ENCODE peak calls at places on chromosome 10, in six cellular contexts. C is stimulated activated CD8-positive, alpha-beta memory T cell treated with anti-CD3 and anti-CD28 coated beads, Interleukin-15, amount 100 ng/mL, for 4 hours; J is brain microvascular endothelial cell; O is anterior cingulate cortex; E is endothelial cell; Q is NCI-H1436. V is an unnamed sample.

GRCh38 chr10:31149835-31150512 is 118.3 kb upstream of the ZNF438 start:
- DNase-seq in C (no peak), J (no peak), O (no peak), E (no peak), Q (no peak), V (no peak)

GRCh38 chr10:77474386-77474785 is 163.2 kb downstream of the KCNMA1 start:
- DNase-seq in C (no peak), J (no peak), O (no peak), E (no peak), Q (no peak), V (no peak)

GRCh38 chr10:111472445-111472844 is 395.6 kb downstream of the ADRA2A start:
- DNase-seq in C (no peak), J (no peak), O (no peak), E (no peak), Q (no peak), V (no peak)

GRCh38 chr10:78335691-78336401 is 302.2 kb downstream of the RPS24 start:
- DNase-seq in C (no peak), J (peak; percentile 22), O (no peak), E (no peak), Q (no peak), V (no peak)

GRCh38 chr10:78774999-78775711 is 293.6 kb upstream of the ZMIZ1 start:
- DNase-seq in C (no peak), J (peak; percentile 49), O (no peak), E (no peak), Q (no peak), V (no peak)

GRCh38 chr10:68327889-68328786 is 3.7 kb upstream of the HNRNPH3 start:
- DNase-seq in C (no peak), J (peak; percentile 39), O (no peak), E (no peak), Q (peak; percentile 16), V (no peak)

GRCh38 chr10:103542764-103543616 is 49.5 kb downstream of the NEURL1 start:
- DNase-seq in C (no peak), J (peak; percentile 12), O (peak; percentile 15), E (no peak), Q (peak; percentile 76), V (no peak)

GRCh38 chr10:57983226-57983870 is 284.3 kb downstream of the IPMK start:
- DNase-seq in C (no peak), J (no peak), O (no peak), E (no peak), Q (no peak), V (no peak)

GRCh38 chr10:818010-818409 is 113.5 kb downstream of the LARP4B start:
- DNase-seq in C (no peak), J (peak; percentile 15), O (no peak), E (no peak), Q (no peak), V (no peak)

GRCh38 chr10:58919927-58920654 is 256.4 kb upstream of the PHYHIPL start:
- DNase-seq in C (no peak), J (peak; percentile 89), O (no peak), E (no peak), Q (peak; percentile 81), V (no peak)

GRCh38 chr10:124722812-124723783 is 21.1 kb downstream of the FAM53B start:
- DNase-seq in C (no peak), J (no peak), O (no peak), E (no peak), Q (no peak), V (no peak)

GRCh38 chr10:29618341-29619171 is 16.2 kb downstream of the SVIL start:
- DNase-seq in C (no peak), J (no peak), O (no peak), E (no peak), Q (peak; percentile 44), V (no peak)

GRCh38 chr10:116542007-116542677 is 3.6 kb upstream of the PNLIP start:
- DNase-seq in C (no peak), J (no peak), O (no peak), E (no peak), Q (no peak), V (no peak)

GRCh38 chr10:133377818-133378250 is 1.2 kb upstream of the PAOX start:
- DNase-seq in C (no peak), J (no peak), O (no peak), E (no peak), Q (no peak), V (no peak)

GRCh38 chr10:11381023-11381422 is 230.4 kb downstream of the USP6NL start:
- DNase-seq in C (no peak), J (peak; percentile 32), O (no peak), E (no peak), Q (no peak), V (no peak)

GRCh38 chr10:80477813-80478212 is 23.7 kb downstream of the TSPAN14 start:
- DNase-seq in C (no peak), J (peak; percentile 96), O (no peak), E (no peak), Q (no peak), V (no peak)

GRCh38 chr10:126431816-126432215 is 43.5 kb upstream of the ADAM12 start:
- DNase-seq in C (no peak), J (no peak), O (no peak), E (no peak), Q (no peak), V (no peak)

GRCh38 chr10:3902054-3902808 is 117.2 kb upstream of the KLF6 start:
- DNase-seq in C (peak; percentile 27), J (no peak), O (no peak), E (no peak), Q (no peak), V (no peak)

GRCh38 chr10:12795723-12796122 is 205.8 kb downstream of the CCDC3 start:
- DNase-seq in C (no peak), J (no peak), O (no peak), E (no peak), Q (no peak), V (no peak)

GRCh38 chr10:42149027-42149700 is 489.2 kb downstream of the ZNF33B start:
- DNase-seq in C (no peak), J (no peak), O (no peak), E (no peak), Q (no peak), V (no peak)

GRCh38 chr10:100522107-100522811 is 2.6 kb upstream of the SEC31B start:
- DNase-seq in C (no peak), J (no peak), O (no peak), E (no peak), Q (no peak), V (no peak)

GRCh38 chr10:71597821-71598498 is 121.6 kb downstream of the C10orf105 start:
- DNase-seq in C (no peak), J (no peak), O (peak; percentile 24), E (no peak), Q (no peak), V (no peak)

GRCh38 chr10:123797813-123798212 is 93.8 kb downstream of the CPXM2 start:
- DNase-seq in C (no peak), J (no peak), O (no peak), E (no peak), Q (no peak), V (no peak)

V was measured in activated CD4-positive, alpha-beta T cell treated with anti-CD3 and anti-CD28 coated beads for 1 hour.